ENCODE peak calls at places on chromosomes 2 and 18, in five cellular contexts. I, J, Q, Z and C are unnamed samples.
A peak's percentile ranks its signal among the peaks of the same experiment; 100 is the strongest.

GRCh38 chr2:40746150-40746549 is 294.3 kb upstream of the SLC8A1 start:
- DNase-seq in I (peak; percentile 27), J (peak; percentile 52), Q (no peak), Z (peak; percentile 76), C (no peak)

GRCh38 chr18:12679183-12679786 is 21.4 kb upstream of the SPIRE1 start:
- DNase-seq in I (no peak), J (no peak), Q (peak; percentile 44), Z (no peak), C (no peak)

GRCh38 chr2:237864940-237865622 is 5.7 kb downstream of the RAMP1 start:
- DNase-seq in I (no peak), J (no peak), Q (peak; percentile 87), Z (no peak), C (no peak)

GRCh38 chr2:233822781-233823730 is 31.3 kb downstream of the HJURP start:
- DNase-seq in I (no peak), J (no peak), Q (no peak), Z (no peak), C (no peak)

GRCh38 chr2:65790676-65790935 is 358.2 kb upstream of the SPRED2 start:
- DNase-seq in I (no peak), J (no peak), Q (no peak), Z (no peak), C (peak; percentile 45)

GRCh38 chr18:36471393-36471792 is 173.9 kb downstream of the FHOD3 start:
- DNase-seq in I (no peak), J (no peak), Q (no peak), Z (no peak), C (peak; percentile 57)

GRCh38 chr2:170217778-170218251 is 39.9 kb downstream of the MYO3B start:
- DNase-seq in I (no peak), J (no peak), Q (peak; percentile 17), Z (no peak), C (no peak)

GRCh38 chr2:46970334-46971288 is 55.0 kb upstream of the MCFD2 start:
- DNase-seq in I (no peak), J (peak; percentile 92), Q (peak; percentile 63), Z (no peak), C (no peak)

GRCh38 chr2:57906152-57906732 is 140.4 kb upstream of the VRK2 start:
- DNase-seq in I (peak; percentile 30), J (peak; percentile 62), Q (peak; percentile 61), Z (peak; percentile 77), C (peak; percentile 71)

DNA sequence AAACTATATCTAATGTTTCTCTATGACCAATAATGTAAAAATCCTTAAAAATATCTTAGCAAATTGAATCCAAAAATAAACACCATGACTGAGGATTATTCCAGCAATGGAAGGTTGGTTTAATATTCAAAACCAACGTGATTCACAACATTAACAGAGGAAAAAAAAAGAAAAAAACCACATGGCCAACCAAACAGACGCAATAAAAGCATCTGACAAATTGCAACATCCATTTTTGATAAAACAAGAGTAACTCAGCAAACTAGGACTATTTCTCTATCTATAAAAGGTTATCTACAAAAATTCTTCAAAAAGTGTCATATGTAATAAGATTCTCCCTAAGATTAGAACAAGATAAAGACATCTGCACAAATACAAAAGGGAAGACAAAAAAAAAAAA is 28.9 kb downstream of the PPP3R1 start:
- DNase-seq in I (no peak), J (no peak), Q (peak; percentile 22), Z (no peak), C (no peak)
- H3K4me2 ChIP-seq in I (no peak overlapping the region), J (no peak overlapping the region), Q (no peak overlapping the region), Z (no peak overlapping the region), C (no peak overlapping the region)

GRCh38 chr2:129876576-129876975 is 102.9 kb upstream of the RAB6C start:
- DNase-seq in I (no peak), J (no peak), Q (no peak), Z (no peak), C (no peak)
- H3K4me3 ChIP-seq in I (peak overlapping the region; percentile 60), J (no peak overlapping the region), Q (no peak overlapping the region), Z (peak overlapping the region; percentile 93), C (peak overlapping the region; percentile 75)

GRCh38 chr2:112683550-112684414 is 37.0 kb upstream of the NT5DC4 start:
- DNase-seq in I (no peak), J (peak; percentile 36), Q (no peak), Z (no peak), C (no peak)
- H3K4me2 ChIP-seq in I (no peak overlapping the region), J (peak overlapping the region; percentile 33), Q (no peak overlapping the region), Z (no peak overlapping the region), C (no peak overlapping the region)

GRCh38 chr2:128505150-128505490 is 186.5 kb upstream of the HS6ST1 start:
- DNase-seq in I (peak; percentile 43), J (no peak), Q (no peak), Z (no peak), C (no peak)

GRCh38 chr2:128503358-128504241 is 184.9 kb upstream of the HS6ST1 start:
- DNase-seq in I (no peak), J (no peak), Q (no peak), Z (no peak), C (no peak)

GRCh38 chr2:128506127-128506526 is 187.5 kb upstream of the HS6ST1 start:
- DNase-seq in I (no peak), J (no peak), Q (no peak), Z (no peak), C (no peak)

GRCh38 chr2:128502638-128503246 is 184.1 kb upstream of the HS6ST1 start:
- DNase-seq in I (no peak), J (no peak), Q (no peak), Z (no peak), C (no peak)

DNA sequence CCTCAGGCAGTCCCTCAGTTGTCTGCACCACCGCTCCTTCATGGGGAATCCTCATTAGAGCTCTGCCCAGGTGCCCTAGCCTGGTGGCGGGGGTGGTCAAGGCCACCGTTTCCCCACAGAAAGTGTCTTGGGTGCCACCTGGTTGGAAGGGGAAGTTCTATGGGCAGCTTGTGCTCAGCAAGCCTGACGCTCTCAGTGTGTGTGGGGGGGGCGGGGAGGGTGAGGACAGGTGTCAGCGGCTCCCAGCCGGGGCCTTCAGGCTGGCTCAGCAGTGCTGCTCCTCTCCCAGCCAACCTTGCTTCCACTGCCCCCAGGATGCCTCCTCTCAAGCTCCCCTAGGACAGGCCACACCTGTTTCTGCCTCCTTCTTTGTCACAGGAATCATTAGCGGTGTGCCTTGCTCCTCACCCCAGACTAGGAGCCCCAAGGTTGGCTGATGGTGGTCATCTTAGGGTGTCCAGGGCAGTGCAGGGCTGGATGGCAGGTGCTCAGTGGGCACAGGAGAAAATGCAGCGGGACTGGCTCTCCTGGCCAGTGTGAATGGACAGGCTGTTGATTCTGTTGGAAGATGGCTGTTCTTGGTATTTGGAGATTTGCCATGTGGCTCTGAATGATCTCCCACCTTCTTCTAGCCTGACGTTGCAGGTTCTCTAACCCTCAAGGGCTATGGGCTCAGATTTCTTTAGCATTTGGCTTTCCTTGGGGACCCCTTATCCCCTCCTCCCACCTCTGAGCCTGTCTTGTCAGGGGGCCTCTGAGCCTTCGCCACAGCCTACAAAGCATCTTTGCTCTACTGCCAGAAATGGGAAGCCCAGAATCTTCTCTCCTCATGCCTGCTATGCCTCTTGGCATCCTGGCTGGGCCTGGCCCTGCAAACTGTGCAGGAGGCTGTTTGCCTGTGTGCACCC is 185.8 kb upstream of the HS6ST1 start:
- DNase-seq in I (peak; percentile 79), J (no peak), Q (no peak), Z (peak; percentile 71), C (no peak)
- H3K4me3 ChIP-seq in I (no peak overlapping the region), J (no peak overlapping the region), Q (no peak overlapping the region), Z (no peak overlapping the region), C (no peak overlapping the region)

GRCh38 chr2:16011621-16011960 is 71.2 kb downstream of the MYCN start:
- DNase-seq in I (no peak), J (no peak), Q (no peak), Z (no peak), C (no peak)

GRCh38 chr2:16012029-16012596 is 71.8 kb downstream of the MYCN start:
- DNase-seq in I (no peak), J (no peak), Q (no peak), Z (no peak), C (no peak)

GRCh38 chr2:16014041-16014787 is 73.9 kb downstream of the MYCN start:
- DNase-seq in I (no peak), J (no peak), Q (no peak), Z (no peak), C (no peak)

GRCh38 chr2:16013571-16013970 is 73.2 kb downstream of the MYCN start:
- DNase-seq in I (no peak), J (no peak), Q (no peak), Z (no peak), C (no peak)

GRCh38 chr2:16012626-16013501 is 72.5 kb downstream of the MYCN start:
- DNase-seq in I (no peak), J (no peak), Q (no peak), Z (no peak), C (peak; percentile 65)
- H3K4me2 ChIP-seq in I (no peak overlapping the region), J (no peak overlapping the region), Q (no peak overlapping the region), Z (no peak overlapping the region), C (peak overlapping the region; percentile 66)

GRCh38 chr18:3455090-3455640 is 5.2 kb downstream of the TGIF1 start:
- DNase-seq in I (no peak), J (no peak), Q (no peak), Z (no peak), C (peak; percentile 29)
- H3K4me3 ChIP-seq in I (peak overlapping the region; percentile 88), J (peak overlapping the region; percentile 93), Q (peak overlapping the region; percentile 24), Z (peak overlapping the region; percentile 97), C (peak overlapping the region; percentile 81)

GRCh38 chr2:68196120-68196716 is 38.5 kb downstream of the PNO1 start:
- DNase-seq in I (peak; percentile 66), J (peak; percentile 16), Q (peak; percentile 39), Z (no peak), C (peak; percentile 50)

GRCh38 chr2:68203587-68203986 is 45.9 kb downstream of the PNO1 start:
- DNase-seq in I (peak; percentile 82), J (no peak), Q (no peak), Z (peak; percentile 72), C (no peak)

GRCh38 chr2:68195096-68195495 is 37.4 kb downstream of the PNO1 start:
- DNase-seq in I (no peak), J (no peak), Q (peak; percentile 25), Z (no peak), C (no peak)

DNA sequence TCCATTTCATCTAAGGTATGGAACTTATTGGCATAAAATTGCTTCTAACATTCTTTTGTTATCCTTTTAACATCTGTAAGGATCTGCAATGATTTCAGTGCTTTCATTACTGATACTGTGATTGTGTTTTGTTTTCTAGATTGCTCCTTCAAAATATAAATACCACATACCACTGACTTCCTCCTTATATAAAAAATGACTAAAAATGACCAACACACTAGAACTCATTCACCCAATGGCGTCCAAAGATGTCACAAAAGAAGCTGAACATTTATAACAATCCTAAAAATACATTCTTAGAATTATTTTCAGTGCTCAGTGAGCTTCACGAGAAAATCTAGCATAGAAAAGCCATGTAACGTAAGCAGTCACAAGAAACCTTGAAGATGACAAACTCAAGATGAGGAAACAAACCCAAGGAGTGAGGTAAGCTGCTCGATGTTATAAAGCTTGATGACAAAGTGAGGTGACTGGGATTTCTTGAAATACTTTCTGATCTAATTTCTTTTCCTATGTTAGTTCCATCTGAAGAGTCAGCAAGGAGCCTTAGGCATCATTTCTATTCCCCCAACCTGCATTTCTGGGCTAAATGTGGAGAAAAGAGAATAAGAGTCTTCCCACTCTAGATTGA is 42.6 kb downstream of the PNO1 start:
- DNase-seq in I (peak; percentile 22), J (no peak), Q (no peak), Z (no peak), C (no peak)
- H3K4me2 ChIP-seq in I (peak overlapping the region; percentile 62), J (no peak overlapping the region), Q (no peak overlapping the region), Z (no peak overlapping the region), C (no peak overlapping the region)

GRCh38 chr2:206432432-206433082 is 10.8 kb upstream of the ADAM23 start:
- DNase-seq in I (no peak), J (no peak), Q (no peak), Z (no peak), C (no peak)
- H3K4me3 ChIP-seq in I (no peak overlapping the region), J (no peak overlapping the region), Q (no peak overlapping the region), Z (no peak overlapping the region), C (no peak overlapping the region)

GRCh38 chr18:55763298-55763697 is 175.3 kb upstream of the TCF4 start:
- DNase-seq in I (no peak), J (no peak), Q (peak; percentile 91), Z (no peak), C (no peak)
- H3K4me2 ChIP-seq in I (no peak overlapping the region), J (no peak overlapping the region), Q (no peak overlapping the region), Z (no peak overlapping the region), C (no peak overlapping the region)